ENCODE peak calls at places on chromosomes 3 and 15, in nine cellular contexts. Y, O, L, X, A, V, G, U and F are unnamed samples.

GRCh38 chr3:111473550-111473949 is 68.4 kb upstream of the CD96 start:
- DNase-seq in X (no peak), Y (no peak), U (no peak), G (no peak), O (no peak), L (peak; percentile 1), V (no peak), A (no peak), F (no peak)

GRCh38 chr3:23944861-23945652 is at the start of gene NR1D2:
- DNase-seq in Y (peak; percentile 89), X (peak; percentile 34), L (peak; percentile 71), V (peak; percentile 66), G (peak; percentile 84), O (peak; percentile 82), U (peak; percentile 81), A (peak; percentile 71), F (peak; percentile 91)

GRCh38 chr15:62059108-62059817 is 984 bp downstream of the VPS13C start:
- DNase-seq in X (no peak), U (peak; percentile 4), G (no peak), V (no peak), L (peak; percentile 29), A (no peak), Y (no peak), O (peak; percentile 11), F (no peak)

GRCh38 chr3:72345237-72345878 is 502.9 kb downstream of the SHQ1 start:
- DNase-seq in V (peak; percentile 72), G (no peak), U (peak; percentile 57), Y (no peak), L (peak; percentile 53), X (no peak), O (peak; percentile 22), A (no peak), F (no peak)

GRCh38 chr15:99578809-99579208 is 13.0 kb downstream of the MEF2A start:
- DNase-seq in L (no peak), O (no peak), V (no peak), Y (no peak), A (no peak), X (no peak), U (peak; percentile 25), G (no peak), F (no peak)

GRCh38 chr3:23836536-23837230 is 30.9 kb downstream of the UBE2E1 start:
- DNase-seq in U (no peak), V (no peak), G (no peak), L (no peak), Y (no peak), A (no peak), X (no peak), O (no peak), F (no peak)

GRCh38 chr15:67063689-67064606 is 1.5 kb upstream of the SMAD3 start:
- DNase-seq in Y (peak; percentile 61), A (no peak), G (peak; percentile 67), V (no peak), O (no peak), L (no peak), U (no peak), X (no peak), F (no peak)

GRCh38 chr15:42313463-42313862 is 40.2 kb upstream of the TMEM87A start:
- DNase-seq in U (no peak), A (no peak), X (no peak), V (no peak), Y (no peak), G (no peak), L (no peak), O (no peak), F (no peak)

DNA sequence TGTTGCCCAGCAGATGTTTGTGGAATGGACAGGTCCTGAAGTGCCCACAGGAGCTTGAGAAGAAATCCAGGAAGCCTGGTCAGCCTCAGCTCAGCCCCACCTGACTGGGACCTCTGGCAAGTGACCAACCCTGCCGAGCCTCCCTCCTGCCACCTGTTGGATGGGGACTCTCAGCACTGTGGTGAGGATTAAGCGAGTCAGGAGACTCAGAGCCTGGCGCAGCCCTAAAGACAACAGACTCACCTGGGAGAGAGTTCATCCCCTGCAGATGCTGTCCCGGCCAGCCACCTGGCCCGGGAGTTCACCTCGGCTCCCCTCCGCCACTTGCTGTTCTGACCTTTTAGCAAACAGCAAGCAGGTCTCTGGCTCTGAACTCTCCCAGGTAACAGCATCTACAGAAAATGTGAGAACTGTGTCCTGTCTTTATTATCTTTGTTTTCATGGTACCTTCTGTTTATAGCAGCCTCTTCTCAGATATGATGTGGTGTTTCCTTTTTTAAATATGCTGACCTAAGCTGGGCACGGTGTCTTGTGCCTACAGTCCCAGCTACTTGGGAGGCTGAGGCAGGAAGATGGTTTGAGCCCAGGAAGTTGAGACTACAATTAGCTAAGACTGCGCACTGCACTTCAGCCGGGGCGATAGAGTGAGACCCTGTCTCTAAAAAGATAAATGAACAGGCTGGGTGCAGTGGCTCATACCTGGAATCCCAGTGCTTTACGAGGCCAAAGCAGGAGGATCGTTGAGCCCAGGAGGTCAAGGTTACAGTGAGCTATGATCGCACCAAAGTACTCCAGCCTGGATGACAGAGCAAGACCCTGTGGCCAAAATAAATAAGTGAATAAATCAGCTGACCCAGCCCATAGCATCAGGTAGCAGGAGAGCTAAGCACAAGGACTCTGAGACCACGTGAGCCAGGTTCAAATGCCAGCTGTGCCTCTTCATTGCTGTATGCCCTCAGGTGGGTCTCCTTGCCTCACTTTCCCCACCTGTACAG is 32.4 kb upstream of the SLC6A6 start:
- DNase-seq in Y (peak; percentile 76), V (no peak), L (no peak), O (peak; percentile 80), A (no peak), X (no peak), U (no peak), G (peak; percentile 89), F (no peak)
- TF ChIP-seq CTCF in Y (peak; percentile 38), V (no peak), L (no peak), O (peak; percentile 64), A (no peak), X (no peak), U (no peak), G (peak; percentile 46), F (no peak)

GRCh38 chr3:163935411-163935810 is 1142.9 kb downstream of the SI start:
- DNase-seq in L (no peak), A (no peak), Y (no peak), X (no peak), O (no peak), U (no peak), V (no peak), G (no peak), F (no peak)

GRCh38 chr3:163936557-163936956 is 1141.7 kb downstream of the SI start:
- DNase-seq in U (no peak), O (no peak), V (no peak), X (no peak), A (no peak), G (no peak), L (no peak), Y (no peak), F (no peak)

GRCh38 chr3:163943664-163944063 is 1134.6 kb downstream of the SI start:
- DNase-seq in Y (no peak), A (no peak), G (no peak), X (no peak), L (no peak), O (no peak), U (no peak), V (no peak), F (no peak)

DNA sequence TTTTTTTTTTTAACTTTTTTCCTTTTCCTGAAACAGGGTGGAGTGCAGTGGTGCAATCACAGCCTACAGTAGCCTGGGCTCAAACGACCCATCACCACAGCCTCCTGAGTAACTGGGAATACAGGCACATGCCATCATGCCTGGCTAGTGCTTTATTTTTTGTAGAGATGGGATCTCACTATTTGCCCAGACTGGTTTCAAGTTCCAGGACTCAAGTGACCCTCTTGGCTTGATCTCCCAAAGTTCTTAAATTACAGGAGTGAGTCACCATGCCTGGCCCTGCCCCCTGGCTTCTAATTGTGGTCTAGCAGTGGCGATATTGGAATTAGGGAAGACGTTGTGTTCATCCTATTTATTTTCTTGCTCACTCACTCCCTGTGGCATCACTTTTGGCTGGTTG is 1138.4 kb downstream of the SI start:
- DNase-seq in X (no peak), A (peak; percentile 4), U (no peak), V (no peak), G (peak; percentile 41), Y (no peak), L (no peak), O (peak; percentile 87), F (no peak)
- TF ChIP-seq CTCF in X (no peak), A (no peak), U (no peak), V (no peak), G (no peak), Y (no peak), L (no peak), O (no peak), F (no peak)

DNA sequence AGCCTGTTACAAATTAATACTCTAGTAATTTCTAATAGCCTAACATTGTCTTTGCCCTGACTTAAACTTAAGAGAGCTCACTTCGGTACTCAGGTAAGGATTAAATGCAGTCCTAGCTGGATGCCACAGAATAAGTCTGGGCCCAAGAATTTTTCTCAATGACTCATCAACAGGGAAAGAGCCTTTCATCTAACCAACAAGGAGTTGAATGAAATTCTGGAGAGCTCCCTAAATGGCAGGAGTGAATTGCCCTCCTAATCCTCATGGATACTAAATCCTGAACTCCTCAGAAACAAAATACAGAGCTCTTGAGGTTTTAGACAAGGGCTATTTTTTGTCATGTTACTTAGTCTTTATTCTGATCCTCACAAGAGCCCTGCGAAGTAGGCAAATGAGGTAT is 159.5 kb downstream of the PLCH1 start:
- DNase-seq in G (no peak), V (no peak), Y (no peak), A (peak; percentile 13), O (peak; percentile 20), X (no peak), U (no peak), L (no peak), F (no peak)
- TF ChIP-seq CTCF in G (no peak), V (no peak), Y (no peak), A (no peak), O (no peak), X (no peak), U (no peak), L (no peak), F (no peak)

DNA sequence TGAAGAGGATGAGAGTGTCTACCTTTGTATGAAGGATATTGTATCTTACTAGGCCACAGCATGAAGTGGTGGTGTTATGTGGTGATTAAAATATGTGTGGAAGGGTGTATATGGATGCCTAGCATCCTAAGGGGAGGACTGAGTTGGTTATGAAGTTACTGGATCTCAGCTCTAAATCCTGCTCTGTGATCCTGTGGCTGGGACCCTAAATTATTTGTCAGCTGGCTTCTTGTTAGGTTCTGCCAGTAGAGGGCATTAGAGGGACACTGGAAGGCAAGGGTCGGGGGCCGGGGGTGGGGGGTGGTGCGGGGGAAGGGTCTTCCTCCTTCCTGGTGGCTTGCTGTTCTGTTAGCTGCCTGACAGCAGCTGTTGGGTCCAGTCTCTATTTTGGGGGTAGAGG is 34.9 kb downstream of the MORF4L1 start:
- DNase-seq in V (no peak), X (no peak), U (no peak), G (no peak), Y (no peak), A (no peak), O (peak; percentile 16), L (no peak), F (no peak)
- TF ChIP-seq CTCF in V (peak; percentile 62), X (peak; percentile 32), U (peak; percentile 16), G (no peak), Y (peak; percentile 7), A (peak; percentile 32), O (peak; percentile 42), L (peak; percentile 34), F (peak; percentile 18)

GRCh38 chr3:16723994-16724393 is 118.8 kb upstream of the DAZL start:
- DNase-seq in X (no peak), A (no peak), Y (no peak), O (peak; percentile 62), L (peak; percentile 68), G (no peak), U (peak; percentile 19), V (peak; percentile 54), F (no peak)
- TF ChIP-seq CTCF in X (peak; percentile 27), A (no peak), Y (no peak), O (peak; percentile 38), L (peak; percentile 50), G (no peak), U (no peak), V (peak; percentile 61), F (no peak)

GRCh38 chr15:94412979-94413741 is 181.8 kb downstream of the MCTP2 start:
- DNase-seq in V (no peak), A (peak; percentile 7), X (no peak), U (peak; percentile 16), G (no peak), Y (peak; percentile 67), L (peak; percentile 32), O (peak; percentile 35), F (no peak)
- TF ChIP-seq CTCF in V (peak; percentile 67), A (peak; percentile 76), X (peak; percentile 61), U (peak; percentile 44), G (peak; percentile 34), Y (peak; percentile 53), L (no peak), O (peak; percentile 67), F (no peak)